ENCODE peak calls at places on chromosome 22, in four cellular contexts. I, K, C and G are unnamed samples.

GRCh38 chr22:38518620-38519019 is 12.5 kb upstream of the DDX17 start:
- DNase-seq in I (no peak), K (no peak), C (no peak), G (no peak)

GRCh38 chr22:22103078-22103593 is 120.5 kb upstream of the TOP3B start:
- DNase-seq in I (no peak), K (no peak), C (no peak), G (no peak)

GRCh38 chr22:45460288-45461109 is 42.2 kb upstream of the FBLN1 start:
- DNase-seq in I (peak), K (no peak), C (peak), G (peak)

GRCh38 chr22:38967451-38968450 is 10.3 kb downstream of the APOBEC3A start:
- DNase-seq in I (peak), K (no peak), C (no peak), G (no peak)

GRCh38 chr22:48511781-48512327 is 1315.8 kb downstream of the BRD1 start:
- DNase-seq in I (no peak), K (no peak), C (no peak), G (no peak)

GRCh38 chr22:47144076-47144765 is 381.8 kb downstream of the TBC1D22A start:
- DNase-seq in I (no peak), K (no peak), C (no peak), G (no peak)

GRCh38 chr22:34055525-34056200 is 135.4 kb upstream of the LARGE1 start:
- DNase-seq in I (no peak), K (peak), C (no peak), G (peak)

GRCh38 chr22:39169797-39170466 is 17.5 kb upstream of the CBX7 start:
- DNase-seq in I (no peak), K (no peak), C (no peak), G (no peak)

GRCh38 chr22:39383841-39384625 is 15.5 kb upstream of the TAB1 start:
- DNase-seq in I (no peak), K (no peak), C (peak), G (no peak)

GRCh38 chr22:35970601-35971417 is 57.8 kb downstream of the RBFOX2 start:
- DNase-seq in I (no peak), K (no peak), C (no peak), G (no peak)

GRCh38 chr22:47388331-47388730 is 625.9 kb downstream of the TBC1D22A start:
- DNase-seq in I (no peak), K (no peak), C (no peak), G (no peak)

GRCh38 chr22:43862074-43862881 is at the start of gene SULT4A1:
- DNase-seq in I (no peak), K (peak), C (peak), G (peak)

GRCh38 chr22:19582033-19582693 is 58.0 kb upstream of the CLDN5 start:
- DNase-seq in I (no peak), K (no peak), C (no peak), G (no peak)

GRCh38 chr22:35397095-35397904 is 2.6 kb upstream of the MCM5 start:
- DNase-seq in I (no peak), K (no peak), C (no peak), G (peak)

GRCh38 chr22:35930933-35931332 is 97.7 kb downstream of the RBFOX2 start:
- DNase-seq in I (no peak), K (peak), C (peak), G (peak)

GRCh38 chr22:19687561-19688300 is 26.6 kb upstream of the SEPTIN5 start:
- DNase-seq in I (no peak), K (no peak), C (no peak), G (no peak)

GRCh38 chr22:43388420-43388851 is 23.4 kb upstream of the MPPED1 start:
- DNase-seq in I (peak), K (peak), C (peak), G (peak)

GRCh38 chr22:46547883-46548244 is 10.4 kb upstream of the CELSR1 start:
- DNase-seq in I (peak), K (peak), C (peak), G (peak)

GRCh38 chr22:45742866-45743450 is 71.3 kb downstream of the ATXN10 start:
- DNase-seq in I (no peak), K (peak), C (peak), G (peak)

GRCh38 chr22:27750866-27751265 is 50.7 kb downstream of the MN1 start:
- DNase-seq in I (no peak), K (no peak), C (no peak), G (no peak)

GRCh38 chr22:27747396-27748256 is 53.9 kb downstream of the MN1 start:
- DNase-seq in I (no peak), K (no peak), C (peak), G (peak)

GRCh38 chr22:27746918-27747317 is 54.6 kb downstream of the MN1 start:
- DNase-seq in I (no peak), K (no peak), C (no peak), G (no peak)

GRCh38 chr22:27749597-27750225 is 51.8 kb downstream of the MN1 start:
- DNase-seq in I (no peak), K (peak), C (peak), G (peak)

GRCh38 chr22:27748355-27749168 is 53.0 kb downstream of the MN1 start:
- DNase-seq in I (no peak), K (peak), C (peak), G (peak)
- H3K4me3 ChIP-seq in I (no peak), K (no peak), C (peak), G (no peak)

DNA sequence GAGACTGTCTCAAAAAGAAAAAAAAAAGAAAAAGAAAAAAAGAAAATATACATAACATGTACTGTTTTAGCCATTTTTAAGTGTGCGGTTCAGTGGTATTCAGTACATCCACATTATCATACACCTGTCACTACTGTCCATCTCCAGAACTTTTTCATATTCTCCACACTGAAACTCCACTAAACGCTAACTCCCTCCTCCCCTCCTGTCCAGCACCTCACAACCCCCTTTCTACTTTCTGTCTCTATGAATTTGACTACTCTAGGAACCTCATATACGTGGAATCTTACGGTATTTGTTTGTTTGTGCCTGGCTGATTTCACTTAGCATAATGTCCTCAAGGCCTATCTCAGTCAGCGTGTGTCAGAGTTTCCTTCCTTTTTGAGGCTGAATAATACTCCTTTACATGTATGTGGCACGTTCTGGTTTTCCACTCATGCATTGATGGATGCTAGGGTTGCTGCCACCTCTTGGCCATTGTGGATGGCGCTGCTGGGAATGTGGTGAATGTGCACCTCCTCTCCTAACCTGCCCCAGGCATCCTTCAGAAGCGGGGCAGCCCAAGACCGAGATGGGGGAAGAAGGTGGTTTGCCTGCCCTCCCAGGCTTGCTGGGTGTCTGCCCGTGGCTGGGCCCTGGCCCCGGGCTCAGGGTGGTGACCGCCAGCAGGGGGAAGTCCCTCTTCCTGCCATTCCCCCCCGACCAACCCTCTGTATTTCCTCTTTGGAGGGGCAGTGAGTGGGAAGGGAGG is 60.5 kb downstream of the BCR start:
- DNase-seq in I (no peak), K (peak), C (no peak), G (peak)
- TF ChIP-seq CTCF in I (no peak), K (peak), C (peak), G (peak)

DNA sequence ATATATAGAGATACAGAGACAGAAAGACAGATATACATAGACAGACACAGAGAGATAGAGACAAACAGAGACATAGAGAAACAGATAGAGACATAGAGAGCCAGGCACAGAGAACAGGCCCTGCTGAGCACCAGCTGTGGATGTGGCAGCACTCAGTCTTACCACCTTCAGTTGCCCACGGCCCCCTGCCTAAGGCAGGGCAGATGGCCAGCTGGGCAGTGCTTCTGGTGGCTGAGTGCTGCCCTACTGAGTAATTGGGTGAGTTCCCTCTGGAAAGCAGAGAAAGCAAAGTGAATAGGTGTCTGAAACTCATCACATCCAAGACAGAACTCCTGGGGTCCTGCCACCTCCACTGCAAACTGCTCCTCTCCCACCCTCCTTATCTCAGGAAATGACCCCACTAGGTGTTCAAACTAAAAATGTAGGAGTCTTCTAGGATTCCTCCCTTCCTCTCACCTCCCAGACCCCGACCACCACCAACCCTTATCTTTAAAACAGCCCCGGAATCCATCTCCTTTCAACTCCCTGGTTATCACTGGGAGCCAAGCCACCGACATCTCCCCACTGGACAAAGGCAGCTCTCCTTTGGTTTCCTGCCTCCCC is 27.2 kb downstream of the SYN3 start:
- DNase-seq in I (no peak), K (no peak), C (no peak), G (no peak)
- H3K4me3 ChIP-seq in I (no peak), K (no peak), C (no peak), G (no peak)

GRCh38 chr22:28948404-28948803 is 65.0 kb downstream of the ZNRF3 start:
- DNase-seq in I (no peak), K (no peak), C (no peak), G (no peak)

GRCh38 chr22:28951969-28952521 is 68.7 kb downstream of the ZNRF3 start:
- DNase-seq in I (peak), K (no peak), C (peak), G (peak)

GRCh38 chr22:28950567-28951411 is 67.4 kb downstream of the ZNRF3 start:
- DNase-seq in I (no peak), K (no peak), C (no peak), G (no peak)

GRCh38 chr22:28951530-28951929 is 68.2 kb downstream of the ZNRF3 start:
- DNase-seq in I (no peak), K (no peak), C (no peak), G (no peak)

GRCh38 chr22:28949788-28950187 is 66.4 kb downstream of the ZNRF3 start:
- DNase-seq in I (no peak), K (no peak), C (peak), G (peak)
- TF ChIP-seq CTCF in I (no peak), K (no peak), C (no peak), G (no peak)

DNA sequence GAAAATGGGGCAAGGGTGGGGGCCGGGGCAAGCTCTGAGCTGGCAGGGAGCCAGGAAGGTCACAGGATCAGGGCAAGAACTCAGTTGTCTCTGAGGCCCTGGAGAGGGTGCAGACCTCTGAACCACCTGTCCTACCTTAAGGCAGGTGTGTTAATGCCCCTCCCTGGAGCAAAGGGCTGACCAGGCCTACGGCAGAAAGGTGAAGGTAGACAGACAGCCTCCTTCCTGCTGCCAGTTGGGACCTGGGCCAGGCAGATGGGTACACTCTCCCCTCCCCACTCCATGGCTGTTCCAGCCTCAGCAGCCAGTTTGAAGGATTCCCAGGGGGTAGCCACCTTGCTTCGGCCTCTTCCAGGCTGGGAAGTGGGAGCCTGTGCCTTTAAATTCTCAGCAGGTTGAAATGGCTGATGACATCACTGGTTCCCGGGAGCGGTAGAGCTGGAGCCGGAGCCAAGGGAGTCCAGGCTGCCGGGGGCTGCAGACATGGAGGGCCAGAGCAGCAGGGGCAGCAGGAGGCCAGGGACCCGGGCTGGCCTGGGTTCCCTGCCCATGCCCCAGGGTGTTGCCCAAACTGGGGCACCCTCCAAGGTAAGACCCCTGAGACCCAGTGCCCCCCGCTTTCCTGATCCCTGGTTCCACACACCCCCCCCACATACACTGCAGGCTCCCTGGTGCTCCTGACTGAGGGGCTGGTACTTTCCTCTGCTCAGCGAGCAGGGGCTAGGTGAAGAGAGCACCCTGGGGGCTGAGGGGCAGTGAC is at the start of gene INPP5J:
- DNase-seq in I (peak), K (peak), C (peak), G (peak)
- H3K4me3 ChIP-seq in I (peak), K (peak), C (peak), G (peak)

GRCh38 chr22:41260871-41261270 is 20.1 kb upstream of the CHADL start:
- DNase-seq in I (peak), K (no peak), C (no peak), G (no peak)
- TF ChIP-seq CTCF in I (no peak), K (no peak), C (no peak), G (no peak)

GRCh38 chr22:24567668-24568067 is 11.9 kb downstream of the SNRPD3 start:
- DNase-seq in I (no peak), K (no peak), C (no peak), G (no peak)
- H3K4me3 ChIP-seq in I (no peak), K (no peak), C (no peak), G (no peak)

DNA sequence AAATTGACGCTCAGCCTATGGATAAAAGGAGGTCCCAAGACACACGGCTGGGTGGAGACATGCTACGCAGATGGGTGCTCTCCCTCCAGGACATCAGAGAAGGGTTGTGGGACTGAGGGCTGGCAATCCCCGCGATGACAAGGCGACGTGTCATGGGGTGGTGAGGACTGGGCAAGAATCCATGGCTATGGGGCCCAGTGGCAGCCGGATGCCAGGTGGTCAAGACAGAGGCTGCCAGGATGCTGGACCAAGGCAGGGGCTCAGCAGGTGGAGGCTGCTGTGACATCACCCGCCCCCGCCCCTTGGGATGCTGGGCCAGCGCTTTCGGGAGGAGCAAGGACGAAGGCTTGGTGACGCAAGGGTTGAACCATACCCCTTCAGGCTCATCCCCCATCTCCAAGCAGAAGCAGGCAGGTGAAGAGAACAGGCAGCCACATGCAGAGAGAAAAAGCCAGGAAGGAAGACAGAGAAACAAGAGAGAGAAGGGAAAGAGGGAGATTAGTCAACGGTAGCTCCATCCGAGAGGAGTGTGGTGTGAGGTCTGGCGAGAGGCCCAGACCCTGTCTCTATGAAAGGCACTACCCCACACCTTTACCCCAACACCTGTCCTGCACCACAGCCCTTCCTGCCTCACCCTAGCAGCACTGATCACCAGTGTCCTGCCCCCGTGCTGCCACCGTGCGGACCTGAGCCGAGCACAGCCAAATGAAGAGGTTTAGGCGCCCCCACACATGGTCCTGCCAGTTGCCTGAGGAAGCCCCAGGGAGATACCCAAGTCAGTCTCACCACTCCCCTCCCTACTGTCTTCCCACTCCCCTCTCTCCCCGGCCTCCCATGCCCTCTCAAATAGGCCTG is 24.1 kb upstream of the RASL10A start:
- DNase-seq in I (no peak), K (peak), C (no peak), G (no peak)
- TF ChIP-seq CTCF in I (no peak), K (no peak), C (no peak), G (no peak)

GRCh38 chr22:17430298-17430900 is 61.1 kb downstream of the CECR2 start:
- DNase-seq in I (peak), K (peak), C (peak), G (peak)
- H3K4me3 ChIP-seq in I (no peak), K (no peak), C (no peak), G (no peak)

DNA sequence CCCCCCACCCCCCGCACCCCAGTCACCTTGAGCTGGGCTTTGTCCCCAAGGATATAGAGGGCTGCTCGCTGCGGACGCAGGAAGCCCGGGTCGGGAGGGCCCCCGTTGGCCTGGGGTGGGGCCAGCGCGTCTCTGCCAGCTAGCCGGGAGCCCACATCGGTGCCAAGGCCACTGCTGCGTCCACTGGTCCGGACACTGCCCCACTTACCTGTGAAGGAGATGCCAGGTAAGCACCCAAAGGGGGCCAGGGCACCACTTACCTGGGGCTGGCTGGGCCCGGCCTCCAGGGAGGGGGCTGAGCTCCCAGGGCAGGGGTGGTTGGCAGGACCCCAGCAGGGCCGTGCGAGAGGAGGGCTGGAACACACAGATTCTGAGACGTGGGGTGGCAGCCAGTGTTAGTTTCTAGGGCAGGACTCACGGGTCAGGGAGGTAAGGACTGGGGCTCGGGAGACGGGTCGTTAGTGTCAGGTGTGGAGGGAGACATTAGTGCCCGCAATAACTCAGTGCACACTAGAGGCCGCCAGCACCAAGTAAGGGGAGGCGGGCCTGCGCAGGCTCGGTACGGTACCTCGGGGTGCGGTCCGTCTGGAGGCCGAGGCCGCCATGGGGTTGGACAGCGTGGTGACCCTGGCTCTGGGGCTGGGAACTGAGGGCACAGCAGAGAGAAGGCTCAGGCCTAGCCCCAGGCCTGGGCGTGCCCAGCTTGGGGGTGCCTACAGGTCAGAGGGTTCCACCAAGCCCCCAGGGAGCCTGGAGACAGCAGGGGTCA is 18.2 kb downstream of the SBF1 start:
- DNase-seq in I (no peak), K (no peak), C (no peak), G (no peak)
- TF ChIP-seq CTCF in I (no peak), K (no peak), C (no peak), G (peak)